ENCODE peak calls at places on chromosomes 6 and 20, in four cellular contexts. R is A549, S is HepG2, H is K562. N is an unnamed sample.

GRCh38 chr6:4510317-4510716 is 265.9 kb upstream of the CDYL start:
- DNase-seq in R (no peak), S (no peak), H (no peak), N (no peak)

GRCh38 chr6:112951829-112952228 is 604.7 kb downstream of the RFPL4B start:
- DNase-seq in R (no peak), S (no peak), H (peak; percentile 8), N (no peak)

GRCh38 chr6:161257778-161258457 is 15.9 kb downstream of the AGPAT4 start:
- DNase-seq in R (peak; percentile 28), S (no peak), H (no peak), N (no peak)

GRCh38 chr6:75103411-75103810 is 102.4 kb downstream of the COL12A1 start:
- DNase-seq in R (no peak), S (no peak), H (no peak), N (no peak)

GRCh38 chr6:5472583-5472982 is 211.3 kb downstream of the FARS2 start:
- DNase-seq in R (no peak), S (no peak), H (no peak), N (no peak)

GRCh38 chr20:44035924-44036323 is 121.3 kb downstream of the TOX2 start:
- DNase-seq in R (no peak), S (no peak), H (no peak), N (peak; percentile 38)

GRCh38 chr20:40511478-40511877 is 177.6 kb downstream of the MAFB start:
- DNase-seq in R (no peak), S (no peak), H (no peak), N (no peak)

GRCh38 chr6:84415068-84415467 is 187.6 kb upstream of the CEP162 start:
- DNase-seq in R (no peak), S (no peak), H (no peak), N (no peak)

GRCh38 chr6:130778946-130779657 is 48.1 kb upstream of the SMLR1 start:
- DNase-seq in R (no peak), S (no peak), H (no peak), N (no peak)

DNA sequence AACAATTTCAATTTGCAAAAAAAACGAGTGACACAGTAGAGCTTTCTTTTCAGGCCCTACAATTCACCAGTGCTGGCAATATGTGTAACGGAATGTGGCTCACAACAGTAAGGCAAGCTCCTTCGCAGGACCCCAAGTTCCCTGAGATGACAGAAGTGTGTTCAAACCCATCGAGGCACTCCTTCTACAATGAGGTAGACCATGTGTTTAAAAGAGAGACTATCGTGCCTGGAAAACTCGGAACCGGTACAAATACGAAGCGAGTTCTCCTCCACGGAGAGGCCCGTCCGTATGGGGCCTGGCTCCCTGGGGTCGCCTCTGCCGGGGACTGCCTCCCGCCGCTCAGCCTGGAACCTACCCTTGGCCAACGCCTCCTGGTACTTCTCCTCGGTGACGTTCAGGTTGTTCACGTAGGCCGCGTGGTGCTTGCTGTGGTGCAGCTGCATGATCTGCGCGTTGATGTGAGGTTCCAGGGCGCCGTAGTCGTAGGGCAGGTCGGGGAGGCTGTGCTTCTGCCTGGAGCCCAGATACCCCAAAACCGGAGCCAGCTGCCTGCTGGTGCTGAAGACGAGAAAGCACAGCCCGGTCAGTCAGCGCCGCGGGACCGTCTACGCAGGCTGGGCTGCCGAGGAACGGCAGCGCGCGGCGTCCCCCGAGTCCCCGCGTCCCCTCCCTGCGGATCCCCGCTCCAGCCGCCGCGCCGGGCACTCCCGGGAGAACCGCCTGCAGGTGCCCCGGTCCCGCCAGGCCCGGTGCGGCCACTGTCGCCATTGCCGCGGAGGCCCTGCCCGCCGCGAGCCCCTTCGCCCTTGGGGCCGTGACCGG is 526 bp downstream of the SOD2 start:
- DNase-seq in R (peak; percentile 51), S (peak; percentile 41), H (peak; percentile 53), N (no peak)
- TF ChIP-seq JUN in R (no peak), S (no peak), H (peak; percentile 82), N (no peak)

GRCh38 chr6:1404713-1405098 is 15.3 kb downstream of the FOXF2 start:
- DNase-seq in R (no peak), S (no peak), H (no peak), N (no peak)
- TF ChIP-seq RAD21 in R (no peak), S (no peak), H (no peak), N (no peak)

DNA sequence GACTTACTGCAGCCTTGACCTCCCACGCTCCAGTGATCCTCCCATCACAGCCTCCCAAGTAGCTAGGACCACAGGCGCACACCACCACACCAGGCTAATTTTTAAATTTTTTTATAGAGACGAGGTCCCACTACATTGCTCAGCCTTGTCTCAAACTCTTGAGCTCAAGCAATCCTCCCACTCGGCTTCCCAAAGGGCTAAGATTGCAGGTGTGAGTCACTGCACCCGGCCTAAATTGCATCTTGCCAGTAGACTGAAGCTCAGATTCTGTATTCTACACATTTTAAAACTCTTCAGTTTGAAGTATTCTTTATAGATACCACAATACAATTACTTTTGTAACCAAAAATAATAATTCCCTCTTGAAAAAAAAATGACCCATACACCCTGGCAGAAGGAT is 11.4 kb downstream of the NUDT3 start:
- DNase-seq in R (no peak), S (no peak), H (no peak), N (no peak)
- TF ChIP-seq JUN in R (no peak), S (no peak), H (no peak), N (no peak)

GRCh38 chr6:71420693-71421328 is 132.2 kb downstream of the OGFRL1 start:
- DNase-seq in R (peak; percentile 91), S (no peak), H (no peak), N (peak; percentile 73)
- TF ChIP-seq RAD21 in R (no peak), S (no peak), H (no peak), N (no peak)

DNA sequence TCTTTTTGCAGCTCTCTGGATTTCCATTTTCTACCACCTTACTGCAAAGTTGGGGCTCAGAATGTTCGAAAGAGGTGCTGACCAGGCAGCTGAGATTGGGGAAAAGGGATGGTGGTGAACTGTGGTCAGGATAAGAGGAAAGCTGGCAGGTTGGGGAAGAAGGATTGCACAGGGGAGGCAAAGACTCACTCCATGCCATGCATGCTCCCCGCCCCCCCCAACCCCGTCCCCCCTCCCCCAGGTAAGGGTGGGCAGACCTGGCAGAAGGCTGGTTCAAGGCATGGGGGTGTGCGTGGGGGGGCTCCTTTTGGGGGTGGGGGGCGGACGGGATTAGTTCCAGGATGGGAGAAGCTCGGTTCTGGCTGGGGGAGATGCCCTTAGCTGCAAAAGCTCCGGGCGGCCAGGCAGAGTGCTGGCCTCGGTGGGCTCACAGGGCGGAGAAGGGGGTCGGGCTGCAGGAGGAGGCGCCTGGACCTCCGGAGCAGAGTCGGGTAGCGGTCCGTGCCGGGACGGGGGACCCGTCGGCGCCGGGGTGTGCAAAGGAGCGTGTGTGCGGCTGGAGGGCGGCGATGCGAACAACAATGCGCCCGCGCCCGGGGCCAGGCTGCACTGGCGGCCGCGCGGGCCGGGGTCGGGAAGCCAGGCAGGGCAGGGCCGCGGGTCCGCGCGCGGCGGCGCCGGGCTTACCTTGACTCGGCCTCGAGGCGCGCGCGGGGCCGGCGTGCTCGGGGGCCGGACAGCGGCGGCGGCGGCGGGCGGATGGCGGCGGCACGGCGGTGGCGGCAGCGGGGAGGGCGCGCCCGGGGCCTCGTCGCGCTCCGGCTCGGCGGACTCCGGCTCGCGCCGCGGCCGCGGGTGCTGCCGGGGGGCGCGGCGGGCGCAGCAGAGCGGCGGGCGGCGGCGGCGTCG is 844 bp downstream of the ADNP start:
- DNase-seq in R (peak; percentile 9), S (no peak), H (peak; percentile 21), N (no peak)
- TF ChIP-seq JUN in R (no peak), S (no peak), H (no peak), N (no peak)

GRCh38 chr6:41503435-41503768 is 42.8 kb upstream of the FOXP4 start:
- DNase-seq in R (no peak), S (no peak), H (no peak), N (no peak)

GRCh38 chr6:41502607-41503434 is 43.4 kb upstream of the FOXP4 start:
- DNase-seq in R (no peak), S (no peak), H (no peak), N (no peak)

GRCh38 chr6:41505084-41506049 is 40.8 kb upstream of the FOXP4 start:
- DNase-seq in R (no peak), S (no peak), H (no peak), N (peak; percentile 62)

GRCh38 chr6:41504526-41505021 is 41.6 kb upstream of the FOXP4 start:
- DNase-seq in R (no peak), S (no peak), H (no peak), N (no peak)

DNA sequence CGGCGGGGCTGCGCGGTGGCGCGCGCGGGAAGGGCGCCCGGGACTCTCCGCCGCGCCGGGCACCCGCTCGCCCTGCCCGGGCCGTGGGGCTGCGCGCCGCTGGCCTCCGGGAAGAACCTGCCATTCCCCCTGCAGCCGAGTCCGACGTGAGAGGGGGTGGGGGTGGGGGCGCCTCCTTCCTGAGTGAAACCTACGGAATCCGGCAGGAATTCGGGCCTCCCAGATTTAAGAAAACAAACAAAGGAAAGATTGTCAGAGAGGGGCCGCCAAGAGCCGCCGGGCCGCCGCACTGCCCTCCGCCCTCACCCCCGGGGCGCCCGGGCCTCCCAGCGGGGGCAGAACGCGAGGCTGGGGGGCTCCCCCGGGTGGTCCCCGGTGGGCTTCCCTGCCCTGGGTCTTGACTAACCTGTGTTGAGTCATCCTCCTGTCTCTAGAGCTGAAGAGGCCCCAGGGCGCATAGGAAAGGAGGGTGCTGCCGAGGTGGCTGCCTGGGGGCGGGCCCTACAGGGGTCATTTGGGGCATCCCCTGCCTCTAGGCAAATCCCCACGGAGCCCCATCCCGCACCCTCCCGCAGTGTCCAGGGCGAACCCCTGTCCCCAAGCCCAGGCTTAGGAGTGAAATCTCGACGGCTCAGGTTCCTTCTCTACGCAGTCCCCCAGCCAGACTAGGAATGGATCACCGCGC is 42.2 kb upstream of the FOXP4 start:
- DNase-seq in R (peak; percentile 21), S (peak; percentile 52), H (no peak), N (no peak)
- TF ChIP-seq RAD21 in R (no peak), S (no peak), H (no peak), N (no peak)

DNA sequence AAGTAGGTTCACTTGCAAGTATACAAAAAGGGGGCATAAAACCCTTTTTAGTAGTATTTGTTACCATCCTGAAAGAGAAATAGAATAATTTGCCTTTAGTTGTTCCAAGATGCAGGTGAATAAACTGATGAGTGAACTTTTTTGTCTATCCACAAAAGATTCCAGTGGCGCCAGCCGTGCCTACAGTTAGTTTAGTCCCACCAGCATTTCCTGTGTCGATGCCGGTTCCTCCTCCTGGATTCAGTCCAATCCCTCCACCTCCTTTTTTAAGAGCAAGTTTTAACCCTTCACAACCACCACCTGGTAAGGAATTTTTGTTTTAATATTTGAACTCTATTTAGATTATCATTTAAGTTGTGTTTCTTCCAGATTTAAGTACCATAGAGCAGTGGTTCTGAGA is 90.9 kb downstream of the SCAF8 start:
- DNase-seq in R (no peak), S (no peak), H (no peak), N (no peak)
- TF ChIP-seq JUN in R (no peak), S (no peak), H (no peak), N (no peak)

DNA sequence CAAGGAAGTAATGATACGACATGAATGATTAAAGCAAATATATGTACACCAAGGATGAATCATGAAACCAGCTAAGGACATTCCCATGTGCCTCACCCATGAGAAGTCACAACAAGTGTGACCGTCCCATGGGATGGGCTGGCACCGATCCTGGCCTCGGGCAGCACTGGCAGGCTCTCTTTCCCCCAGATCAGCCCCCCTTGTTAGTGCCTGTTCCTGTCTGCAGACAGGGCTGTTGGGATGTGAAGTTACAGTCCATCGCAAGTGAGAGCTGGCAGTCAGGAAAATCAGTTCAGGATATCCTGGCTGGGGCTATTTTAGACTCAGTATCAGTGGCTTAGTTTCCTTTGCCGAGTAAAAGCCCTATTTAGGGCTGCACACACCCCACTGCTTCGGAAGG is 129.2 kb upstream of the SNX9 start:
- DNase-seq in R (peak; percentile 17), S (no peak), H (no peak), N (no peak)
- TF ChIP-seq RAD21 in R (no peak), S (no peak), H (no peak), N (no peak)

GRCh38 chr6:83371428-83371827 is 59.4 kb downstream of the ME1 start:
- DNase-seq in R (no peak), S (no peak), H (no peak), N (no peak)
- TF ChIP-seq JUN in R (no peak), S (no peak), H (no peak), N (no peak)